ENCODE peak calls at places on chromosomes 2 and 18, in four cellular contexts. L is H1, E is SK-N-SH, D is GM12878. W is an unnamed sample.

GRCh38 chr2:126914811-126915500 is 16.3 kb downstream of the TEX51 start:
- DNase-seq in L (no peak), E (no peak), D (no peak), W (no peak)

GRCh38 chr18:24075731-24076130 is 61.2 kb downstream of the TTC39C start:
- DNase-seq in L (no peak), E (no peak), D (no peak), W (peak; percentile 4)

GRCh38 chr2:23377772-23378171 is 7.2 kb upstream of the KLHL29 start:
- DNase-seq in L (no peak), E (no peak), D (no peak), W (no peak)

GRCh38 chr2:224778474-224778877 is 62.3 kb upstream of the CCDC195 start:
- DNase-seq in L (peak; percentile 9), E (peak; percentile 55), D (peak; percentile 39), W (peak; percentile 46)

GRCh38 chr2:72924353-72925240 is 7.3 kb downstream of the EMX1 start:
- DNase-seq in L (no peak), E (peak; percentile 60), D (no peak), W (no peak)

GRCh38 chr2:74921236-74921736 is 37.2 kb upstream of the POLE4 start:
- DNase-seq in L (no peak), E (no peak), D (no peak), W (no peak)

GRCh38 chr2:128663371-128664050 is 344.8 kb upstream of the HS6ST1 start:
- DNase-seq in L (no peak), E (no peak), D (no peak), W (no peak)

GRCh38 chr18:38330573-38330972 is 765.0 kb upstream of the CELF4 start:
- DNase-seq in L (no peak), E (no peak), D (no peak), W (no peak)

GRCh38 chr2:225122007-225122406 is 79.7 kb upstream of the DOCK10 start:
- DNase-seq in L (no peak), E (no peak), D (no peak), W (no peak)

GRCh38 chr2:130854301-130854700 is 17.6 kb downstream of the ARHGEF4 start:
- DNase-seq in L (no peak), E (no peak), D (no peak), W (no peak)

GRCh38 chr2:21451418-21451817 is 327.6 kb downstream of the TDRD15 start:
- DNase-seq in L (no peak), E (no peak), D (no peak), W (no peak)

GRCh38 chr2:145987797-145988196 is 1467.9 kb upstream of the ZEB2 start:
- DNase-seq in L (no peak), E (no peak), D (no peak), W (no peak)

GRCh38 chr2:123771928-123772632 is 253.0 kb upstream of the CNTNAP5 start:
- DNase-seq in L (no peak), E (no peak), D (no peak), W (no peak)

GRCh38 chr18:72652990-72653593 is 109.0 kb upstream of the CBLN2 start:
- DNase-seq in L (peak; percentile 29), E (peak; percentile 61), D (no peak), W (no peak)

GRCh38 chr18:76256897-76257500 is 238.0 kb downstream of the ZNF516 start:
- DNase-seq in L (no peak), E (peak; percentile 42), D (no peak), W (peak; percentile 35)

GRCh38 chr2:191760655-191761054 is 82.7 kb downstream of the NABP1 start:
- DNase-seq in L (no peak), E (no peak), D (no peak), W (no peak)

GRCh38 chr18:67478249-67478648 is 38.3 kb downstream of the DSEL start:
- DNase-seq in L (no peak), E (no peak), D (no peak), W (no peak)

GRCh38 chr2:163248321-163249090 is 409.9 kb upstream of the KCNH7 start:
- DNase-seq in L (no peak), E (no peak), D (no peak), W (no peak)

GRCh38 chr2:147845608-147846002 is 776 bp downstream of the ACVR2A start:
- DNase-seq in L (no peak), E (no peak), D (no peak), W (no peak)

GRCh38 chr2:201024518-201024917 is 47.0 kb downstream of the HYCC2 start:
- DNase-seq in L (no peak), E (no peak), D (no peak), W (no peak)

GRCh38 chr2:21055879-21056790 is 12.3 kb upstream of the APOB start:
- DNase-seq in L (no peak), E (no peak), D (no peak), W (no peak)

GRCh38 chr2:161426788-161427412 is 10.8 kb downstream of the TBR1 start:
- DNase-seq in L (no peak), E (peak; percentile 49), D (no peak), W (no peak)

GRCh38 chr2:33581857-33582256 is 17.2 kb downstream of the FAM98A start:
- DNase-seq in L (no peak), E (no peak), D (no peak), W (no peak)

GRCh38 chr2:152825834-152826233 is 107.4 kb downstream of the ARL6IP6 start:
- DNase-seq in L (no peak), E (no peak), D (no peak), W (no peak)

GRCh38 chr2:120935339-120936313 is 200.0 kb downstream of the GLI2 start:
- DNase-seq in L (no peak), E (no peak), D (no peak), W (no peak)

GRCh38 chr2:219886615-219887014 is 259.2 kb downstream of the SLC4A3 start:
- DNase-seq in L (no peak), E (no peak), D (no peak), W (no peak)

GRCh38 chr2:202105025-202105424 is 32.0 kb downstream of the KIAA2012 start:
- DNase-seq in L (no peak), E (no peak), D (no peak), W (no peak)

GRCh38 chr2:133986881-133987793 is 266.7 kb upstream of the MGAT5 start:
- DNase-seq in L (no peak), E (no peak), D (no peak), W (no peak)

GRCh38 chr2:62654423-62654791 is 51.1 kb upstream of the EHBP1 start:
- DNase-seq in L (no peak), E (no peak), D (no peak), W (no peak)

GRCh38 chr2:160425794-160426193 is 67.8 kb downstream of the RBMS1 start:
- DNase-seq in L (no peak), E (no peak), D (no peak), W (no peak)

GRCh38 chr2:51795248-51795888 is 763.4 kb upstream of the NRXN1 start:
- DNase-seq in L (peak; percentile 17), E (peak; percentile 27), D (no peak), W (peak; percentile 28)

GRCh38 chr2:13524492-13524891 is 807.8 kb downstream of the TRIB2 start:
- DNase-seq in L (no peak), E (no peak), D (no peak), W (no peak)

GRCh38 chr2:144801766-144802165 is 281.8 kb upstream of the ZEB2 start:
- DNase-seq in L (no peak), E (no peak), D (no peak), W (no peak)

GRCh38 chr2:42249887-42250286 is 80.7 kb downstream of the EML4 start:
- DNase-seq in L (no peak), E (no peak), D (no peak), W (no peak)
- TF ChIP-seq JUND in L (no peak), E (no peak), D (no peak), W (no peak)

DNA sequence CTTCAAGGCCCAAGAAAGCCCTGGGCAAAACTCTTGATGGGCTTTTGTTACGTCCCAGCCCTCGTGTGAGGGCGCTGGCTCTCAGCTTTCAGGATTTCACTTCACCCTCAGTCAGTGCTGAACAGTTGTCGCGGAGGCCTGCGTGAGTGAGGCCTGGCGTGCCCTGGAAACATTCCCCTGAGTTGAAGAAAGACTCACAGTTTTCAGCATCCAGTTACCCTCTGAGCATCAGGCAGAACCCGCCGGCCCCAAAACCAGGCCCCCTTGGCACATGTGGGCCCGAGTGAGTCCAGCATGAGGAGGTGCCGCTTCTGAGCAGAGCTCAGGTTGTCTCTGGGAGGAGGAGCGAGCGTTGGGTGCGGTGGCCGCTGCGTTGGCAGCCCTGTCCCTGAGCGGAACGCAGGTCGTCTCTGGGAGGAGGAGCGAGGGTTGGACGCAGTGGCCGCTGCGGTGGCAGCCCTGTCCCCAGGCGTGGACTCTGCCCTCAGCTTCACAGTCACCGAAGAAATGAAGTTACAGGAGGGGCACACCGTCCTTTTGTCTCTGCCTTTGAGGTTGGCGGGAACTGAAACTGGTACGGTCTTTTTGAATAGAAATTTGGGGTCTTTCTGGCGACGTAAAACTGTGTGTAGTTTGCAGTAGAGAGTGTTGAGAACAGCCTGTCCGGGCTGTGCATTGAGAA is at the start of gene NEU4:
- DNase-seq in L (no peak), E (peak; percentile 51), D (no peak), W (no peak)
- TF ChIP-seq MAX in L (peak; percentile 60), E (no peak), D (no peak), W (no peak)

GRCh38 chr2:135142323-135142722 is 90.2 kb downstream of the RAB3GAP1 start:
- DNase-seq in L (no peak), E (no peak), D (no peak), W (no peak)

GRCh38 chr2:135140606-135141005 is 88.5 kb downstream of the RAB3GAP1 start:
- DNase-seq in L (no peak), E (no peak), D (no peak), W (no peak)

GRCh38 chr2:135149251-135149650 is 97.2 kb downstream of the RAB3GAP1 start:
- DNase-seq in L (no peak), E (no peak), D (no peak), W (no peak)

GRCh38 chr2:135144343-135144742 is 92.3 kb downstream of the RAB3GAP1 start:
- DNase-seq in L (no peak), E (no peak), D (no peak), W (no peak)
- TF ChIP-seq JUND in L (no peak), E (no peak), D (no peak), W (no peak)

DNA sequence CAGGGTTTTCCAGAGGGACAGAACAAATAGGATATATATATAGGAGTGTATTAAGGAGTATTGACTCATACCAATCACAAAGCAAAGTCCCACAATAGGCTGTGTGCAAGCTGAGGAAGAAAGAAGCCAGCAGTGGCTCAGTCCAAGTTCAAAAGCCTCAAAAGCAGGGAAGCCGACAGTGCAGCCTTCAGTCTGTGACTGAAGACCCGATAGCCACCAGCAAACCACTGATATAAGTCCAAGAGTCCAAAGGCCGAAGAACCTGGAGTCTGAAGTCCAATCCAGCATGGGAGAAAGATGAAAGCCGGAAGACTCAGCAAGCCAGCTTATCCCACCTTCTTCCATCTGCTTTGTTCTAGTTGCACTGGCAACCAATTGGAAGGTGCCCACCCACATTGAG is 39.0 kb upstream of the GPD2 start:
- DNase-seq in L (no peak), E (no peak), D (no peak), W (no peak)
- TF ChIP-seq MAX in L (no peak), E (no peak), D (no peak), W (no peak)

DNA sequence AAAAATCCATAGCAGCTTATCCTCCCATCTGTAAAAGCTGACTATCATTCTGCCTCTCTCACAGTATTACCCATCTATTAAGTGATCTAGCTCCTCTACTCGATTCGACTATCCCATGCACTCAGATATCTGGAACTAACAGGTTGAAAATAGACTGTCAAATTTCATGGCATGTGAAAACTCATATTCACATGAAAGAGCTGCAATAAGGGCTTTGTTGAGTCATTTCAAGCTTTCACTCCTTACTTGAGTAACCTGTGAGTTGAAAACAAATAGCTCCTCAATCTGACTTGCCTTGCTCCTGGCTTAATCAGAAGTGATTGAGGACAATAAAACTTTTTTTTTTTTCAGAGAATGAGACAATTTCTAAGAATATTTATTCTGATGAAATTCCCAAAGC is 192.4 kb upstream of the ERBB4 start:
- DNase-seq in L (no peak), E (no peak), D (peak; percentile 79), W (no peak)
- TF ChIP-seq JUND in L (no peak), E (no peak), D (peak; percentile 90), W (no peak)

W was measured in HCT116.